ENCODE peak calls at places on chromosome 2, in ten cellular contexts. One of them, this sample, is unnamed.

GRCh38 chr2:132415256-132416079 is 1.1 kb upstream of the GPR39 start:
- DNase-seq in DND-41: no peak
- DNase-seq in Panc1: no peak
- DNase-seq in heart right ventricle: peak; percentile 9
- DNase-seq in lower lobe of right lung: no peak
- DNase-seq in neural progenitor cell: no peak
- DNase-seq in stomach: no peak
- DNase-seq in body of pancreas: no peak
- DNase-seq in endodermal cell: no peak
- DNase-seq in prostate gland: no peak
- DNase-seq in this sample: no peak

GRCh38 chr2:71888741-71889445 is 258.8 kb downstream of the CYP26B1 start:
- DNase-seq in prostate gland: no peak
- DNase-seq in body of pancreas: no peak
- DNase-seq in Panc1: no peak
- DNase-seq in heart right ventricle: no peak
- DNase-seq in endodermal cell: peak; percentile 8
- DNase-seq in DND-41: no peak
- DNase-seq in neural progenitor cell: no peak
- DNase-seq in stomach: no peak
- DNase-seq in lower lobe of right lung: no peak
- DNase-seq in this sample: no peak

GRCh38 chr2:9179572-9180201 is 26.9 kb upstream of the ASAP2 start:
- DNase-seq in prostate gland: no peak
- DNase-seq in neural progenitor cell: no peak
- DNase-seq in Panc1: peak; percentile 78
- DNase-seq in body of pancreas: peak; percentile 38
- DNase-seq in stomach: peak; percentile 55
- DNase-seq in heart right ventricle: peak; percentile 48
- DNase-seq in DND-41: no peak
- DNase-seq in lower lobe of right lung: no peak
- DNase-seq in endodermal cell: no peak
- DNase-seq in this sample: peak; percentile 63

GRCh38 chr2:84395819-84396218 is 63.3 kb downstream of the SUCLG1 start:
- DNase-seq in prostate gland: no peak
- DNase-seq in body of pancreas: no peak
- DNase-seq in lower lobe of right lung: no peak
- DNase-seq in DND-41: no peak
- DNase-seq in heart right ventricle: no peak
- DNase-seq in endodermal cell: no peak
- DNase-seq in neural progenitor cell: no peak
- DNase-seq in stomach: no peak
- DNase-seq in Panc1: no peak
- DNase-seq in this sample: no peak

GRCh38 chr2:72104821-72105588 is 42.7 kb downstream of the CYP26B1 start:
- DNase-seq in DND-41: no peak
- DNase-seq in stomach: no peak
- DNase-seq in lower lobe of right lung: no peak
- DNase-seq in heart right ventricle: no peak
- DNase-seq in neural progenitor cell: no peak
- DNase-seq in endodermal cell: peak; percentile 79
- DNase-seq in Panc1: no peak
- DNase-seq in body of pancreas: no peak
- DNase-seq in prostate gland: no peak
- DNase-seq in this sample: no peak

GRCh38 chr2:74008761-74009395 is 24.2 kb downstream of the TET3 start:
- DNase-seq in neural progenitor cell: peak; percentile 85
- DNase-seq in body of pancreas: no peak
- DNase-seq in DND-41: no peak
- DNase-seq in Panc1: no peak
- DNase-seq in endodermal cell: peak; percentile 82
- DNase-seq in prostate gland: no peak
- DNase-seq in lower lobe of right lung: no peak
- DNase-seq in heart right ventricle: no peak
- DNase-seq in stomach: no peak
- DNase-seq in this sample: no peak

GRCh38 chr2:79750321-79750720 is 237.5 kb downstream of the CTNNA2 start:
- DNase-seq in endodermal cell: no peak
- DNase-seq in body of pancreas: no peak
- DNase-seq in stomach: peak; percentile 43
- DNase-seq in DND-41: no peak
- DNase-seq in lower lobe of right lung: no peak
- DNase-seq in neural progenitor cell: no peak
- DNase-seq in prostate gland: no peak
- DNase-seq in Panc1: no peak
- DNase-seq in heart right ventricle: no peak
- DNase-seq in this sample: no peak

GRCh38 chr2:28627722-28628480 is 123.7 kb upstream of the PPP1CB start:
- DNase-seq in heart right ventricle: peak; percentile 45
- DNase-seq in neural progenitor cell: no peak
- DNase-seq in prostate gland: no peak
- DNase-seq in Panc1: no peak
- DNase-seq in endodermal cell: no peak
- DNase-seq in body of pancreas: peak; percentile 59
- DNase-seq in stomach: no peak
- DNase-seq in lower lobe of right lung: no peak
- DNase-seq in DND-41: peak; percentile 8
- DNase-seq in this sample: peak; percentile 70

GRCh38 chr2:172930871-172931255 is 144.8 kb upstream of the MAP3K20 start:
- DNase-seq in heart right ventricle: no peak
- DNase-seq in prostate gland: no peak
- DNase-seq in stomach: no peak
- DNase-seq in DND-41: peak; percentile 32
- DNase-seq in endodermal cell: no peak
- DNase-seq in Panc1: no peak
- DNase-seq in body of pancreas: no peak
- DNase-seq in lower lobe of right lung: no peak
- DNase-seq in neural progenitor cell: peak; percentile 41
- DNase-seq in this sample: no peak

GRCh38 chr2:238720232-238720672 is 127.6 kb upstream of the TWIST2 start:
- DNase-seq in DND-41: peak; percentile 60
- DNase-seq in lower lobe of right lung: peak; percentile 69
- DNase-seq in stomach: peak; percentile 54
- DNase-seq in heart right ventricle: peak; percentile 24
- DNase-seq in neural progenitor cell: peak; percentile 77
- DNase-seq in endodermal cell: peak; percentile 95
- DNase-seq in Panc1: no peak
- DNase-seq in prostate gland: no peak
- DNase-seq in body of pancreas: no peak
- DNase-seq in this sample: no peak

GRCh38 chr2:224220581-224221255 is 181.2 kb downstream of the FAM124B start:
- DNase-seq in lower lobe of right lung: no peak
- DNase-seq in neural progenitor cell: no peak
- DNase-seq in Panc1: no peak
- DNase-seq in heart right ventricle: no peak
- DNase-seq in endodermal cell: no peak
- DNase-seq in prostate gland: no peak
- DNase-seq in stomach: no peak
- DNase-seq in DND-41: no peak
- DNase-seq in body of pancreas: no peak
- DNase-seq in this sample: no peak

GRCh38 chr2:238168196-238168815 is 9.5 kb downstream of the ERFE start:
- DNase-seq in prostate gland: no peak
- DNase-seq in stomach: no peak
- DNase-seq in endodermal cell: no peak
- DNase-seq in neural progenitor cell: no peak
- DNase-seq in Panc1: no peak
- DNase-seq in DND-41: no peak
- DNase-seq in lower lobe of right lung: no peak
- DNase-seq in body of pancreas: no peak
- DNase-seq in heart right ventricle: no peak
- DNase-seq in this sample: no peak

GRCh38 chr2:26462511-26463251 is 15.2 kb downstream of the OTOF start:
- DNase-seq in endodermal cell: peak; percentile 93
- DNase-seq in heart right ventricle: no peak
- DNase-seq in Panc1: no peak
- DNase-seq in body of pancreas: peak; percentile 78
- DNase-seq in prostate gland: no peak
- DNase-seq in neural progenitor cell: peak; percentile 77
- DNase-seq in stomach: peak; percentile 56
- DNase-seq in lower lobe of right lung: peak; percentile 44
- DNase-seq in DND-41: peak; percentile 20
- DNase-seq in this sample: no peak

GRCh38 chr2:30113617-30114293 is 33.1 kb upstream of the YPEL5 start:
- DNase-seq in DND-41: no peak
- DNase-seq in neural progenitor cell: no peak
- DNase-seq in stomach: no peak
- DNase-seq in endodermal cell: no peak
- DNase-seq in lower lobe of right lung: no peak
- DNase-seq in prostate gland: no peak
- DNase-seq in body of pancreas: no peak
- DNase-seq in Panc1: no peak
- DNase-seq in heart right ventricle: no peak
- DNase-seq in this sample: no peak

GRCh38 chr2:55239656-55240222 is 7.3 kb downstream of the RPS27A start:
- DNase-seq in DND-41: no peak
- DNase-seq in heart right ventricle: no peak
- DNase-seq in stomach: no peak
- DNase-seq in prostate gland: no peak
- DNase-seq in neural progenitor cell: no peak
- DNase-seq in Panc1: no peak
- DNase-seq in endodermal cell: no peak
- DNase-seq in body of pancreas: no peak
- DNase-seq in lower lobe of right lung: no peak
- DNase-seq in this sample: no peak

GRCh38 chr2:55247025-55247424 is 14.5 kb downstream of the RPS27A start:
- DNase-seq in Panc1: no peak
- DNase-seq in DND-41: no peak
- DNase-seq in body of pancreas: no peak
- DNase-seq in lower lobe of right lung: no peak
- DNase-seq in endodermal cell: peak; percentile 61
- DNase-seq in neural progenitor cell: no peak
- DNase-seq in heart right ventricle: no peak
- DNase-seq in stomach: no peak
- DNase-seq in prostate gland: no peak
- DNase-seq in this sample: no peak

GRCh38 chr2:55245411-55245810 is 12.9 kb downstream of the RPS27A start:
- DNase-seq in neural progenitor cell: no peak
- DNase-seq in stomach: no peak
- DNase-seq in Panc1: no peak
- DNase-seq in endodermal cell: no peak
- DNase-seq in heart right ventricle: no peak
- DNase-seq in lower lobe of right lung: no peak
- DNase-seq in body of pancreas: no peak
- DNase-seq in prostate gland: no peak
- DNase-seq in DND-41: no peak
- DNase-seq in this sample: no peak

GRCh38 chr2:55236992-55237543 is 4.6 kb downstream of the RPS27A start:
- DNase-seq in prostate gland: no peak
- DNase-seq in neural progenitor cell: no peak
- DNase-seq in body of pancreas: no peak
- DNase-seq in lower lobe of right lung: no peak
- DNase-seq in Panc1: no peak
- DNase-seq in DND-41: no peak
- DNase-seq in stomach: no peak
- DNase-seq in endodermal cell: no peak
- DNase-seq in heart right ventricle: no peak
- DNase-seq in this sample: no peak

GRCh38 chr2:55242617-55243016 is 10.1 kb downstream of the RPS27A start:
- DNase-seq in heart right ventricle: no peak
- DNase-seq in endodermal cell: no peak
- DNase-seq in body of pancreas: no peak
- DNase-seq in Panc1: no peak
- DNase-seq in prostate gland: no peak
- DNase-seq in DND-41: no peak
- DNase-seq in stomach: no peak
- DNase-seq in neural progenitor cell: no peak
- DNase-seq in lower lobe of right lung: no peak
- DNase-seq in this sample: no peak
- H3K36me3 ChIP-seq in heart right ventricle: no peaks in the 10 kb centered on the region
- H3K36me3 ChIP-seq in endodermal cell: peaks cover 46% of the 10 kb centered on the region
- H3K36me3 ChIP-seq in body of pancreas: no peaks in the 10 kb centered on the region
- H3K36me3 ChIP-seq in Panc1: peaks cover 12% of the 10 kb centered on the region
- H3K36me3 ChIP-seq in prostate gland: no peaks in the 10 kb centered on the region
- H3K36me3 ChIP-seq in DND-41: peaks cover 58% of the 10 kb centered on the region
- H3K36me3 ChIP-seq in stomach: peaks cover 93% of the 10 kb centered on the region
- H3K36me3 ChIP-seq in neural progenitor cell: no peaks in the 10 kb centered on the region
- H3K36me3 ChIP-seq in lower lobe of right lung: peaks cover 82% of the 10 kb centered on the region
- H3K36me3 ChIP-seq in this sample: peaks cover 97% of the 10 kb centered on the region

GRCh38 chr2:235734700-235735205 is 240.9 kb downstream of the AGAP1 start:
- DNase-seq in Panc1: no peak
- DNase-seq in lower lobe of right lung: no peak
- DNase-seq in heart right ventricle: peak; percentile 48
- DNase-seq in endodermal cell: no peak
- DNase-seq in body of pancreas: no peak
- DNase-seq in DND-41: no peak
- DNase-seq in stomach: no peak
- DNase-seq in prostate gland: no peak
- DNase-seq in neural progenitor cell: no peak
- DNase-seq in this sample: no peak
- H3K27ac ChIP-seq in Panc1: no peak overlapping the region
- H3K27ac ChIP-seq in lower lobe of right lung: no peak overlapping the region
- H3K27ac ChIP-seq in heart right ventricle: no peak overlapping the region
- H3K27ac ChIP-seq in endodermal cell: no peak overlapping the region
- H3K27ac ChIP-seq in body of pancreas: no peak overlapping the region
- H3K27ac ChIP-seq in DND-41: no peak overlapping the region
- H3K27ac ChIP-seq in stomach: no peak overlapping the region
- H3K27ac ChIP-seq in prostate gland: no peak overlapping the region
- H3K27ac ChIP-seq in neural progenitor cell: no peak overlapping the region
- H3K27ac ChIP-seq in this sample: no peak overlapping the region

GRCh38 chr2:202286595-202286994 is 21.0 kb downstream of the NOP58 start:
- DNase-seq in neural progenitor cell: no peak
- DNase-seq in stomach: no peak
- DNase-seq in body of pancreas: no peak
- DNase-seq in lower lobe of right lung: no peak
- DNase-seq in Panc1: no peak
- DNase-seq in heart right ventricle: no peak
- DNase-seq in endodermal cell: peak; percentile 20
- DNase-seq in prostate gland: no peak
- DNase-seq in DND-41: no peak
- DNase-seq in this sample: no peak
- H3K36me3 ChIP-seq in neural progenitor cell: peaks cover 53% of the 10 kb centered on the region
- H3K36me3 ChIP-seq in stomach: peaks cover 100% of the 10 kb centered on the region
- H3K36me3 ChIP-seq in body of pancreas: peaks cover 13% of the 10 kb centered on the region
- H3K36me3 ChIP-seq in lower lobe of right lung: peaks cover 98% of the 10 kb centered on the region
- H3K36me3 ChIP-seq in Panc1: peaks cover 38% of the 10 kb centered on the region
- H3K36me3 ChIP-seq in heart right ventricle: peaks cover 3% of the 10 kb centered on the region
- H3K36me3 ChIP-seq in endodermal cell: peaks cover 81% of the 10 kb centered on the region
- H3K36me3 ChIP-seq in prostate gland: peaks cover 6% of the 10 kb centered on the region
- H3K36me3 ChIP-seq in DND-41: peaks cover 99% of the 10 kb centered on the region
- H3K36me3 ChIP-seq in this sample: peaks cover 24% of the 10 kb centered on the region

DNA sequence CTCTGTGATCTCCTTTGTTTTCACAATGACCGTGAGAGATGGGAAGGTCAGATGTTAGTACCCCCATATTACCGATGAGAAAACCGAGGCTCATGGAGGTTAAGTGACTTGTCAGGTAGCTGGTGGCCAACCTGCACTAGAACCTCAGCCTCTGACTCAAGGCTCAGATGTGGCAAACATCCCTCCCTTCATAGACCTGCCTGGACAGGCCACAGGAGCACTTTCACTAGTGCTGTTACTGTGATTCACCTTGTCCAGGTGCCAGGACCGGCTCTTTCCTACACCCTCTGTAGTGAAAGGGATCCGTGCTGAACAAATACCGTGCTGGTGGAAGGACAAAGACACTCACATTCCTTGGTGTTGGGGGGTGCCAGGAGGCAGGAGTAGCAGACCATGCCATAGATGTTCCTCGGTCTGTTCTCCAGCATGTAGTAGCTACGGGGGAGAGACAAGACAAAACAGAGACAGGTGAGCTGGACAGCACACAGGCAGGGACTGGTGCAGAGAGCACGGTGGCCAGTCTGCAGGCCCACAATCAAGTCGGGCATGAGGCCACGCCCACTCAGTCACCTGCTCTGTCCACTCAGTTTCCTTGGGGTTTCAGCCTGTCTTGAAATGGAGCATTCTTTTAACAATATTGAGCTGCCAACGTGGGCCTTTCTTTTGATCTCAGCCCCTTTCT is 65.9 kb downstream of the EDAR start:
- DNase-seq in lower lobe of right lung: no peak
- DNase-seq in body of pancreas: no peak
- DNase-seq in endodermal cell: peak; percentile 31
- DNase-seq in neural progenitor cell: no peak
- DNase-seq in stomach: peak; percentile 66
- DNase-seq in DND-41: no peak
- DNase-seq in heart right ventricle: no peak
- DNase-seq in prostate gland: peak; percentile 85
- DNase-seq in Panc1: no peak
- DNase-seq in this sample: no peak
- H3K27ac ChIP-seq in lower lobe of right lung: no peak overlapping the region
- H3K27ac ChIP-seq in body of pancreas: no peak overlapping the region
- H3K27ac ChIP-seq in endodermal cell: no peak overlapping the region
- H3K27ac ChIP-seq in neural progenitor cell: no peak overlapping the region
- H3K27ac ChIP-seq in stomach: no peak overlapping the region
- H3K27ac ChIP-seq in DND-41: no peak overlapping the region
- H3K27ac ChIP-seq in heart right ventricle: no peak overlapping the region
- H3K27ac ChIP-seq in prostate gland: no peak overlapping the region
- H3K27ac ChIP-seq in Panc1: no peak overlapping the region
- H3K27ac ChIP-seq in this sample: no peak overlapping the region

This sample was measured in heart left ventricle.